ENCODE peak calls at places on chromosomes 11 and 22, in seven cellular contexts. L is activated CD4-positive, alpha-beta T cell treated with anti-CD3 and anti-CD28 coated beads, Interleukin-2, amount 50 U/mL, for 1 hour; U is CD14-positive monocyte; R is GOT3; F is AG08395; P is OCI-LY7; K is SW 1271. S is an unnamed sample.

GRCh38 chr11:75743711-75744563 is 24.6 kb upstream of the DGAT2 start:
- DNase-seq in L (no peak), R (no peak), K (no peak), U (no peak), F (no peak), P (no peak), S (no peak)

GRCh38 chr22:20130739-20131592 is 638 bp upstream of the ZDHHC8 start:
- DNase-seq in L (peak), U (no peak), R (no peak), F (peak), P (no peak), K (peak), S (no peak)

GRCh38 chr11:132312161-132312560 is 941.7 kb downstream of the NTM start:
- DNase-seq in L (no peak), P (no peak), F (peak), U (no peak), R (no peak), K (no peak), S (no peak)

GRCh38 chr22:39150848-39151215 is 1.6 kb downstream of the CBX7 start:
- DNase-seq in U (no peak), F (no peak), K (no peak), P (no peak), R (no peak), L (no peak), S (no peak)

GRCh38 chr11:129747161-129747560 is 68.5 kb upstream of the TMEM45B start:
- DNase-seq in P (no peak), R (no peak), K (no peak), F (no peak), L (no peak), U (no peak), S (no peak)

GRCh38 chr11:34358666-34359547 is 1.1 kb upstream of the ABTB2 start:
- DNase-seq in F (peak), R (peak), P (peak), K (peak), L (peak), U (peak), S (peak)

GRCh38 chr11:45798793-45799441 is 6.0 kb upstream of the SLC35C1 start:
- DNase-seq in R (no peak), U (no peak), F (no peak), L (no peak), K (no peak), P (no peak), S (no peak)

GRCh38 chr11:17730608-17731462 is 3.7 kb upstream of the KCNC1 start:
- DNase-seq in U (no peak), L (peak), P (peak), F (peak), K (peak), R (no peak), S (peak)

GRCh38 chr11:122095950-122096942 is 19.8 kb downstream of the BLID start:
- DNase-seq in L (no peak), P (no peak), R (no peak), K (no peak), F (no peak), U (no peak), S (no peak)

GRCh38 chr11:131746201-131746600 is 375.8 kb downstream of the NTM start:
- DNase-seq in L (no peak), R (no peak), U (no peak), F (no peak), P (no peak), K (no peak), S (no peak)

GRCh38 chr11:115892016-115892415 is 387.8 kb upstream of the CADM1 start:
- DNase-seq in F (no peak), L (no peak), P (no peak), U (no peak), K (no peak), R (no peak), S (no peak)

GRCh38 chr22:49847751-49848689 is 5.6 kb upstream of the ZBED4 start:
- DNase-seq in R (no peak), K (no peak), F (no peak), P (no peak), U (no peak), L (no peak), S (no peak)

GRCh38 chr22:45446216-45446615 is 32.7 kb downstream of the RIBC2 start:
- DNase-seq in U (no peak), P (no peak), K (no peak), R (no peak), L (no peak), F (peak), S (no peak)

GRCh38 chr22:26194877-26195276 is 25.6 kb downstream of the SEZ6L start:
- DNase-seq in R (no peak), P (no peak), L (no peak), K (no peak), F (no peak), U (no peak), S (no peak)

GRCh38 chr22:49748514-49748913 is 79.2 kb downstream of the BRD1 start:
- DNase-seq in K (no peak), U (peak), L (no peak), P (no peak), R (no peak), F (no peak), S (no peak)

GRCh38 chr11:85947431-85948272 is 92.5 kb downstream of the CCDC83 start:
- DNase-seq in K (no peak), U (peak), F (peak), L (no peak), R (no peak), P (no peak), S (no peak)

GRCh38 chr22:23862103-23862502 is 4.4 kb downstream of the SLC2A11 start:
- DNase-seq in U (no peak), P (peak), K (no peak), F (peak), L (peak), R (peak), S (no peak)

GRCh38 chr11:126165366-126166156 is 45.9 kb downstream of the RPUSD4 start:
- DNase-seq in F (no peak), K (no peak), L (no peak), P (no peak), U (no peak), R (no peak), S (no peak)

GRCh38 chr11:2581931-2582435 is 117.8 kb downstream of the KCNQ1OT1 start:
- DNase-seq in L (no peak), P (no peak), R (no peak), U (peak), K (no peak), F (no peak), S (no peak)

GRCh38 chr22:23276656-23277582 is 96.6 kb downstream of the BCR start:
- DNase-seq in P (no peak), L (no peak), U (no peak), R (no peak), F (no peak), K (no peak), S (no peak)

GRCh38 chr22:44182591-44183588 is 2.2 kb downstream of the PARVG start:
- DNase-seq in F (no peak), U (peak), P (peak), K (no peak), L (peak), R (no peak), S (no peak)

GRCh38 chr22:28934026-28934425 is 50.7 kb downstream of the ZNRF3 start:
- DNase-seq in U (no peak), R (no peak), L (no peak), P (no peak), K (no peak), F (no peak), S (no peak)

GRCh38 chr11:69233761-69234136 is 60.2 kb upstream of the MYEOV start:
- DNase-seq in F (no peak), U (no peak), P (no peak), K (no peak), R (no peak), L (no peak), S (no peak)

GRCh38 chr11:125892071-125892470 is 4.6 kb downstream of the HYLS1 start:
- DNase-seq in F (no peak), R (no peak), K (no peak), U (no peak), P (no peak), L (no peak), S (no peak)

GRCh38 chr11:27600656-27601055 is 94.1 kb upstream of the LIN7C start:
- DNase-seq in U (no peak), F (no peak), L (no peak), P (peak), R (no peak), K (no peak), S (no peak)

GRCh38 chr11:102110761-102111010 is 439 bp downstream of the YAP1 start:
- DNase-seq in R (no peak), K (no peak), U (no peak), P (no peak), F (peak), L (no peak), S (no peak)

GRCh38 chr11:17473071-17473744 is 3.4 kb downstream of the ABCC8 start:
- DNase-seq in K (peak), R (no peak), F (no peak), L (no peak), P (no peak), U (no peak), S (peak)

GRCh38 chr11:66847461-66848232 is 4.4 kb downstream of the RCE1 start:
- DNase-seq in P (no peak), L (no peak), U (no peak), F (no peak), K (no peak), R (no peak), S (no peak)

GRCh38 chr11:106167085-106167484 is 89.6 kb downstream of the AASDHPPT start:
- DNase-seq in U (no peak), P (peak), K (no peak), R (no peak), F (no peak), L (no peak), S (no peak)

GRCh38 chr11:111922803-111923202 is 4.1 kb downstream of the C11orf52 start:
- DNase-seq in R (no peak), K (no peak), U (no peak), F (peak), P (no peak), L (no peak), S (no peak)

GRCh38 chr11:2860636-2861035 is 24.9 kb downstream of the CDKN1C start:
- DNase-seq in K (no peak), R (no peak), F (no peak), U (peak), L (no peak), P (no peak), S (no peak)

GRCh38 chr11:102530558-102530957 is at the start of gene MMP7:
- DNase-seq in U (no peak), F (peak), P (no peak), K (no peak), R (no peak), L (no peak), S (no peak)

GRCh38 chr11:69573751-69574382 is 67.1 kb upstream of the CCND1 start:
- DNase-seq in L (no peak), U (no peak), F (peak), R (no peak), P (no peak), K (no peak), S (no peak)

GRCh38 chr22:49814164-49814686 is 13.4 kb downstream of the BRD1 start:
- DNase-seq in K (no peak), F (no peak), L (no peak), P (no peak), U (no peak), R (no peak), S (no peak)

GRCh38 chr22:29700206-29700948 is 19.4 kb upstream of the CABP7 start:
- DNase-seq in K (no peak), P (no peak), R (no peak), L (no peak), U (no peak), F (no peak), S (no peak)

GRCh38 chr11:134414772-134415765 is 3.0 kb upstream of the B3GAT1 start:
- DNase-seq in P (peak), U (no peak), K (no peak), L (no peak), R (no peak), F (no peak), S (no peak)

GRCh38 chr11:38425578-38425977 is 1827.5 kb upstream of the RAG2 start:
- DNase-seq in F (no peak), U (no peak), L (no peak), K (no peak), P (no peak), R (no peak), S (no peak)

GRCh38 chr11:15673408-15673811 is 558.7 kb downstream of the INSC start:
- DNase-seq in R (no peak), K (no peak), U (no peak), F (no peak), L (no peak), P (no peak), S (no peak)